ENCODE peak calls at places on chromosome 16, in ten cellular contexts. E is H7, W is GM23338, V is MG63, X is tibial nerve, M is endothelial cell of umbilical vein, T is pancreas, B is AG04450, C is heart left ventricle, I is RWPE2. F is an unnamed sample. For H3K27me3, the result is how much of the 10 kb centered on the place peaks cover.

GRCh38 chr16:62741692-62742091 is 705.5 kb upstream of the CDH8 start:
- DNase-seq in E (no peak), W (no peak), V (no peak), X (no peak), M (no peak), T (no peak), B (no peak), C (no peak), I (no peak), F (no peak)

GRCh38 chr16:57191056-57191536 is 5.0 kb downstream of the RSPRY1 start:
- DNase-seq in E (no peak), W (no peak), V (peak), X (no peak), M (peak), T (no peak), B (no peak), C (no peak), I (no peak), F (no peak)

GRCh38 chr16:85370881-85371651 is 242.1 kb upstream of the GSE1 start:
- DNase-seq in E (no peak), W (no peak), V (peak), X (peak), M (no peak), T (no peak), B (no peak), C (no peak), I (no peak), F (peak)

GRCh38 chr16:10668322-10669045 is 26.2 kb downstream of the TEKT5 start:
- DNase-seq in E (peak), W (peak), V (peak), X (no peak), M (peak), T (no peak), B (no peak), C (no peak), I (no peak), F (peak)

GRCh38 chr16:74029122-74029805 is 267.4 kb upstream of the PSMD7 start:
- DNase-seq in E (no peak), W (peak), V (no peak), X (no peak), M (no peak), T (no peak), B (no peak), C (no peak), I (no peak), F (no peak)

GRCh38 chr16:732332-732731 is 5.4 kb downstream of the HAGHL start:
- DNase-seq in E (peak), W (no peak), V (no peak), X (no peak), M (no peak), T (no peak), B (no peak), C (no peak), I (no peak), F (no peak)

GRCh38 chr16:71504901-71505300 is 15.8 kb upstream of the ZNF19 start:
- DNase-seq in E (no peak), W (no peak), V (no peak), X (no peak), M (no peak), T (no peak), B (no peak), C (no peak), I (no peak), F (no peak)

GRCh38 chr16:2808181-2808580 is 8.9 kb upstream of the PRSS21 start:
- DNase-seq in E (no peak), W (no peak), V (no peak), X (no peak), M (no peak), T (no peak), B (no peak), C (no peak), I (peak), F (no peak)

GRCh38 chr16:81779540-81780320 is 639 bp downstream of the PLCG2 start:
- DNase-seq in E (peak), W (peak), V (no peak), X (no peak), M (peak), T (peak), B (no peak), C (peak), I (no peak), F (no peak)

GRCh38 chr16:177394-177822 is 928 bp downstream of the HBA1 start:
- DNase-seq in E (peak), W (no peak), V (no peak), X (no peak), M (no peak), T (no peak), B (no peak), C (peak), I (no peak), F (no peak)

GRCh38 chr16:58348986-58349385 is 43.3 kb upstream of the GINS3 start:
- DNase-seq in E (no peak), W (no peak), V (no peak), X (no peak), M (no peak), T (no peak), B (no peak), C (no peak), I (no peak), F (peak)

GRCh38 chr16:24130494-24131085 is 125.5 kb upstream of the CACNG3 start:
- DNase-seq in E (no peak), W (no peak), V (no peak), X (no peak), M (no peak), T (no peak), B (no peak), C (no peak), I (no peak), F (no peak)

GRCh38 chr16:8571061-8571596 is 19.2 kb downstream of the TMEM114 start:
- DNase-seq in E (peak), W (peak), V (no peak), X (no peak), M (no peak), T (no peak), B (no peak), C (no peak), I (no peak), F (no peak)

GRCh38 chr16:11413907-11414595 is 68.8 kb downstream of the RMI2 start:
- DNase-seq in E (peak), W (no peak), V (no peak), X (no peak), M (no peak), T (no peak), B (no peak), C (no peak), I (no peak), F (no peak)

GRCh38 chr16:81740163-81740562 is 38.9 kb upstream of the PLCG2 start:
- DNase-seq in E (peak), W (peak), V (no peak), X (no peak), M (no peak), T (no peak), B (no peak), C (no peak), I (no peak), F (no peak)

GRCh38 chr16:16857603-16858283 is 478.8 kb downstream of the NPIPA7 start:
- DNase-seq in E (no peak), W (no peak), V (no peak), X (no peak), M (no peak), T (no peak), B (no peak), C (no peak), I (no peak), F (no peak)

GRCh38 chr16:13471036-13471435 is 448.9 kb upstream of the ERCC4 start:
- DNase-seq in E (peak), W (peak), V (no peak), X (no peak), M (no peak), T (no peak), B (no peak), C (no peak), I (no peak), F (no peak)

GRCh38 chr16:51757124-51757470 is 606.0 kb upstream of the SALL1 start:
- DNase-seq in E (peak), W (no peak), V (no peak), X (no peak), M (no peak), T (no peak), B (no peak), C (no peak), I (no peak), F (no peak)

GRCh38 chr16:51757921-51758479 is 606.9 kb upstream of the SALL1 start:
- DNase-seq in E (no peak), W (no peak), V (no peak), X (no peak), M (no peak), T (no peak), B (no peak), C (no peak), I (no peak), F (no peak)

GRCh38 chr16:51762081-51762995 is 611.3 kb upstream of the SALL1 start:
- DNase-seq in E (peak), W (peak), V (peak), X (peak), M (peak), T (peak), B (peak), C (peak), I (no peak), F (peak)

GRCh38 chr16:51759329-51759728 is 608.3 kb upstream of the SALL1 start:
- DNase-seq in E (no peak), W (no peak), V (no peak), X (no peak), M (no peak), T (no peak), B (no peak), C (no peak), I (no peak), F (peak)

GRCh38 chr16:51759999-51760398 is 608.9 kb upstream of the SALL1 start:
- DNase-seq in E (no peak), W (no peak), V (no peak), X (no peak), M (no peak), T (no peak), B (no peak), C (no peak), I (no peak), F (no peak)
- H3K27me3 ChIP-seq in E (under half), W (under half), V (under half), X (under half), M (under half), T (under half), B (under half), C (under half), I (under half), F (under half)

GRCh38 chr16:84031556-84031955 is 11.0 kb downstream of the SLC38A8 start:
- DNase-seq in E (peak), W (no peak), V (no peak), X (no peak), M (no peak), T (no peak), B (no peak), C (no peak), I (no peak), F (no peak)

GRCh38 chr16:84026601-84027000 is 16.0 kb downstream of the SLC38A8 start:
- DNase-seq in E (no peak), W (no peak), V (no peak), X (no peak), M (no peak), T (no peak), B (no peak), C (no peak), I (no peak), F (no peak)

GRCh38 chr16:84027607-84028006 is 15.0 kb downstream of the SLC38A8 start:
- DNase-seq in E (peak), W (no peak), V (no peak), X (no peak), M (no peak), T (no peak), B (no peak), C (no peak), I (no peak), F (no peak)

GRCh38 chr16:84032458-84033178 is 10.0 kb downstream of the SLC38A8 start:
- DNase-seq in E (peak), W (no peak), V (no peak), X (no peak), M (no peak), T (no peak), B (no peak), C (peak), I (no peak), F (no peak)

GRCh38 chr16:84029297-84030096 is 13.1 kb downstream of the SLC38A8 start:
- DNase-seq in E (peak), W (no peak), V (no peak), X (no peak), M (no peak), T (no peak), B (no peak), C (no peak), I (no peak), F (no peak)
- H3K27me3 ChIP-seq in E (under half), W (under half), V (under half), X (under half), M (under half), T (under half), B (under half), C (under half), I (under half), F (under half)

GRCh38 chr16:66851166-66851964 is 7.2 kb downstream of the CA7 start:
- DNase-seq in E (peak), W (no peak), V (no peak), X (no peak), M (no peak), T (no peak), B (no peak), C (no peak), I (peak), F (no peak)
- H3K27me3 ChIP-seq in E (under half), W (under half), V (under half), X (under half), M (under half), T (under half), B (under half), C (under half), I (under half), F (under half)

GRCh38 chr16:22838681-22839080 is 24.7 kb downstream of the HS3ST2 start:
- DNase-seq in E (no peak), W (no peak), V (no peak), X (no peak), M (no peak), T (no peak), B (no peak), C (no peak), I (no peak), F (no peak)
- H3K27me3 ChIP-seq in E (under half), W (under half), V (under half), X (under half), M (under half), T (under half), B (under half), C (under half), I (under half), F (under half)

DNA sequence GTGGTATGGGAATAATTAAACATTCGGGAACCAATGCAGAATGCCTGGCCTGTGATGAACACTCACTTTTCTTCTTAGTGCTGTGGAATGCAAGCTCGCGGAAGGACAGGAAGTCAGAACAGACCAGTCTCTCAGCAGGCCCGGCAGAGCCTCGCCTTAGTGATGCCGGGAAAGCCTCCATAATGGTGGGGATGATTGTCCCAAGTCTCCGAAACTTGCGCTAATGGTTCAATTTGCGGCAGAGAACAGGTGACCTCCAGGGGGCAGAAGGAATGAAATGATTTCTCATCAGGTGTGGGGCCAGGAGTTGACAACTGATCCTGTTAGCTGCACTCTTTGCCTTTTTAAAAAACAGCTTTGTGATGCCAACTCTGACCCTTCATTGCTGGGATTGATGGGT is 170.6 kb downstream of the GSG1L start:
- DNase-seq in E (peak), W (peak), V (no peak), X (no peak), M (no peak), T (no peak), B (no peak), C (no peak), I (no peak), F (no peak)
- H3K27me3 ChIP-seq in E (under half), W (under half), V (under half), X (under half), M (under half), T (under half), B (under half), C (half or more), I (under half), F (under half)

GRCh38 chr16:86572041-86572521 is 5.5 kb downstream of the FOXC2 start:
- DNase-seq in E (no peak), W (no peak), V (no peak), X (no peak), M (peak), T (no peak), B (no peak), C (no peak), I (no peak), F (no peak)
- H3K27me3 ChIP-seq in E (half or more), W (half or more), V (under half), X (half or more), M (under half), T (under half), B (under half), C (half or more), I (under half), F (half or more)

F was measured in BE2C.